ENCODE peak calls at places on chromosomes 11 and 22, in four cellular contexts. One of them, this sample, is unnamed.
A peak's percentile ranks its signal among the peaks of the same experiment; 100 is the strongest.

GRCh38 chr11:130897262-130898182 is 18.8 kb downstream of the SNX19 start:
- DNase-seq in left ventricle myocardium superior: peak; percentile 84
- DNase-seq in amniotic stem cell: no peak
- DNase-seq in T47D: no peak
- DNase-seq in this sample: no peak

GRCh38 chr11:64238076-64238475 is 2.8 kb upstream of the FKBP2 start:
- DNase-seq in left ventricle myocardium superior: peak; percentile 26
- DNase-seq in amniotic stem cell: no peak
- DNase-seq in T47D: no peak
- DNase-seq in this sample: no peak

GRCh38 chr22:30486661-30487115 is 14.9 kb upstream of the SEC14L3 start:
- DNase-seq in left ventricle myocardium superior: no peak
- DNase-seq in amniotic stem cell: no peak
- DNase-seq in T47D: no peak
- DNase-seq in this sample: no peak

GRCh38 chr11:102306048-102306575 is 11.2 kb upstream of the BIRC3 start:
- DNase-seq in left ventricle myocardium superior: no peak
- DNase-seq in amniotic stem cell: no peak
- DNase-seq in T47D: no peak
- DNase-seq in this sample: no peak

GRCh38 chr11:133012803-133013202 is 519.5 kb downstream of the OPCML start:
- DNase-seq in left ventricle myocardium superior: no peak
- DNase-seq in amniotic stem cell: no peak
- DNase-seq in T47D: no peak
- DNase-seq in this sample: no peak

GRCh38 chr11:76236092-76237026 is 30.1 kb upstream of the WNT11 start:
- DNase-seq in left ventricle myocardium superior: peak; percentile 80
- DNase-seq in amniotic stem cell: no peak
- DNase-seq in T47D: peak; percentile 74
- DNase-seq in this sample: peak; percentile 84

GRCh38 chr11:102568851-102569250 is 38.3 kb upstream of the MMP7 start:
- DNase-seq in left ventricle myocardium superior: no peak
- DNase-seq in amniotic stem cell: no peak
- DNase-seq in T47D: no peak
- DNase-seq in this sample: no peak

GRCh38 chr11:46278387-46279173 is 1.1 kb downstream of the CREB3L1 start:
- DNase-seq in left ventricle myocardium superior: peak; percentile 77
- DNase-seq in amniotic stem cell: peak; percentile 79
- DNase-seq in T47D: no peak
- DNase-seq in this sample: peak; percentile 75

GRCh38 chr22:36064358-36064757 is 35.7 kb upstream of the RBFOX2 start:
- DNase-seq in left ventricle myocardium superior: no peak
- DNase-seq in amniotic stem cell: no peak
- DNase-seq in T47D: no peak
- DNase-seq in this sample: no peak

GRCh38 chr11:10117709-10118341 is 176.2 kb downstream of the SBF2 start:
- DNase-seq in left ventricle myocardium superior: no peak
- DNase-seq in amniotic stem cell: no peak
- DNase-seq in T47D: no peak
- DNase-seq in this sample: no peak

GRCh38 chr11:116166788-116167465 is 605.9 kb downstream of the BUD13 start:
- DNase-seq in left ventricle myocardium superior: no peak
- DNase-seq in amniotic stem cell: no peak
- DNase-seq in T47D: no peak
- DNase-seq in this sample: no peak

GRCh38 chr22:46256358-46256958 is 6.4 kb upstream of the CDPF1 start:
- DNase-seq in left ventricle myocardium superior: no peak
- DNase-seq in amniotic stem cell: no peak
- DNase-seq in T47D: no peak
- DNase-seq in this sample: no peak

GRCh38 chr11:76123243-76123642 is 83.1 kb downstream of the WNT11 start:
- DNase-seq in left ventricle myocardium superior: no peak
- DNase-seq in amniotic stem cell: no peak
- DNase-seq in T47D: peak; percentile 42
- DNase-seq in this sample: no peak

GRCh38 chr11:6991227-6991626 is 28.9 kb downstream of the ZNF214 start:
- DNase-seq in left ventricle myocardium superior: no peak
- DNase-seq in amniotic stem cell: no peak
- DNase-seq in T47D: no peak
- DNase-seq in this sample: no peak